ENCODE peak calls at places on chromosomes 5 and 9, in five cellular contexts. X, G, Z, D and P are unnamed samples.

GRCh38 chr9:81635526-81636279 is 53.6 kb downstream of the TLE1 start:
- DNase-seq in X (no peak), D (no peak), Z (no peak), G (no peak), P (no peak)

GRCh38 chr5:168609806-168610482 is 30.8 kb upstream of the PANK3 start:
- DNase-seq in G (no peak), D (no peak), Z (no peak), X (no peak), P (no peak)

GRCh38 chr5:90529939-90530677 is 724 bp upstream of the LYSMD3 start:
- DNase-seq in G (peak; percentile 61), X (peak; percentile 90), Z (peak; percentile 28), D (peak; percentile 82), P (no peak)

GRCh38 chr5:9869616-9870288 is 239.6 kb upstream of the TAS2R1 start:
- DNase-seq in X (peak; percentile 85), G (no peak), D (no peak), Z (no peak), P (no peak)

GRCh38 chr9:136707849-136708517 is 4.4 kb upstream of the DIPK1B start:
- DNase-seq in D (no peak), Z (no peak), G (no peak), X (no peak), P (no peak)

GRCh38 chr5:128765448-128766061 is 199.7 kb upstream of the SLC27A6 start:
- DNase-seq in Z (no peak), D (no peak), G (no peak), X (no peak), P (no peak)

GRCh38 chr9:32251539-32251938 is 132.9 kb upstream of the ACO1 start:
- DNase-seq in Z (no peak), X (peak; percentile 69), G (no peak), D (no peak), P (no peak)

GRCh38 chr5:155004138-155004744 is 9.3 kb upstream of the KIF4B start:
- DNase-seq in Z (no peak), D (no peak), G (no peak), X (peak; percentile 45), P (no peak)

GRCh38 chr5:62182802-62183201 is 123.2 kb upstream of the KIF2A start:
- DNase-seq in D (no peak), X (no peak), Z (no peak), G (no peak), P (no peak)

GRCh38 chr5:127316013-127316412 is 25.4 kb downstream of the MEGF10 start:
- DNase-seq in D (no peak), Z (no peak), X (no peak), G (no peak), P (no peak)

GRCh38 chr5:147464211-147464610 is 45.7 kb downstream of the DPYSL3 start:
- DNase-seq in Z (no peak), X (peak; percentile 77), G (no peak), D (no peak), P (no peak)

GRCh38 chr5:107402881-107403280 is 267.9 kb downstream of the EFNA5 start:
- DNase-seq in X (no peak), Z (no peak), G (peak; percentile 9), D (no peak), P (no peak)

GRCh38 chr5:108184940-108185339 is 197.0 kb downstream of the FBXL17 start:
- DNase-seq in G (no peak), Z (no peak), D (no peak), X (no peak), P (no peak)

GRCh38 chr9:93143830-93144530 is 9.9 kb upstream of the NINJ1 start:
- DNase-seq in G (no peak), X (no peak), Z (no peak), D (no peak), P (no peak)

GRCh38 chr5:61964199-61964598 is 341.8 kb upstream of the KIF2A start:
- DNase-seq in G (no peak), Z (no peak), D (no peak), X (peak; percentile 2), P (no peak)

GRCh38 chr5:97417977-97418376 is 234.9 kb upstream of the RIOK2 start:
- DNase-seq in G (no peak), X (no peak), Z (no peak), D (no peak), P (no peak)

GRCh38 chr5:67267522-67268232 is 71.1 kb upstream of the CD180 start:
- DNase-seq in G (peak; percentile 78), Z (no peak), D (peak; percentile 74), X (no peak), P (no peak)

GRCh38 chr9:109447329-109448076 is 50.6 kb downstream of the PTPN3 start:
- DNase-seq in Z (no peak), G (no peak), D (no peak), X (no peak), P (no peak)

GRCh38 chr9:113661074-113661473 is 197.5 kb downstream of the RGS3 start:
- DNase-seq in X (no peak), Z (no peak), D (no peak), G (no peak), P (no peak)

GRCh38 chr5:17118631-17119030 is 98.8 kb upstream of the BASP1 start:
- DNase-seq in G (no peak), X (peak; percentile 98), D (peak; percentile 73), Z (no peak), P (no peak)

GRCh38 chr9:31153250-31153840 is 1231.1 kb upstream of the ACO1 start:
- DNase-seq in Z (no peak), X (no peak), G (no peak), D (no peak), P (no peak)

GRCh38 chr9:137434498-137435380 is 6.4 kb downstream of the ENTPD8 start:
- DNase-seq in X (no peak), Z (no peak), G (no peak), D (no peak), P (no peak)

GRCh38 chr5:57302164-57302563 is 128.3 kb downstream of the GPBP1 start:
- DNase-seq in Z (no peak), D (no peak), X (peak; percentile 64), G (no peak), P (no peak)

GRCh38 chr9:19127881-19128719 is 808 bp upstream of the PLIN2 start:
- DNase-seq in D (peak; percentile 69), Z (no peak), X (peak; percentile 55), G (peak; percentile 36), P (peak; percentile 18)

GRCh38 chr5:14859980-14860379 is 11.6 kb downstream of the ANKH start:
- DNase-seq in G (no peak), X (no peak), D (no peak), Z (no peak), P (no peak)

GRCh38 chr5:156147251-156147947 is 179.6 kb upstream of the SGCD start:
- DNase-seq in D (no peak), X (peak; percentile 5), Z (no peak), G (no peak), P (no peak)

GRCh38 chr5:33854733-33855151 is 37.0 kb downstream of the ADAMTS12 start:
- DNase-seq in X (peak; percentile 84), D (no peak), G (no peak), Z (no peak), P (no peak)

DNA sequence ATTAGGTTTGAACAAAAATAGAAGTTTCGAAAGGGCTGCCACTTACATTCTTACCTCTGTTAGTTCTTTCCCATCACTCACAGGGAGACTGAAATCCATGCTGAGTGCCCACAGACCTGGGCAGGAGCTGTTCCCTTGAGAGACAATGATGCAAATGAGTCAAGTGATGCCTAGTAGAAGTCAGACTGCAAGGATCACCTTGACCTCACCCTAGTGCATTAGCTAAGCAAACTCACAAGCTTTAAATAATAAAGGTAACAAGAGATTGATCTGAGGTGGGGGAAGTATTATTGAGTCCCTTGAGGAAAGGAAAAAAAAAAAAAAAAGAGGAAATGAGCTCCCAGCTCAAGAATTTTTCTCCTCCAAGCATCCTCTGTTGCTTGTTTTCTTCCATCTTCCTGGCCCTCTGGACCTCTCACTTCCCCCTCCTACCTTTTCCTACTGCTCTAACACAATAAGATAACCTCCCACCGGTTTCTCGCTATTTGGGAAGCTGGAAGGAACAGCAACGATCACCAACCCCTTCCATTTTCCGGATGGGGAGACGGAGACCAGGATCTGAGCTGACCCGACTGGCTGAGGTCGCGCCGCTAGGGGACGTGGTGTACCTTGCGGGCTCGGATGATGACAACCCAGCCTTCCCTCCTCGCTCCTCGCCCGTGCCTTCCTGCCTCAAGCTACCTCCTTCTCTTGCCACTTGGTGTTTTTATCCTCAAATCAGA is 2.0 kb downstream of the LPAR1 start:
- DNase-seq in Z (no peak), D (peak; percentile 84), X (peak; percentile 69), G (peak; percentile 21), P (no peak)
- TF ChIP-seq CTCF in Z (no peak), D (peak; percentile 43), X (peak; percentile 88), G (peak; percentile 24), P (no peak)

GRCh38 chr5:174735498-174736350 is 11.3 kb downstream of the MSX2 start:
- DNase-seq in Z (no peak), D (no peak), G (no peak), X (no peak), P (no peak)
- TF ChIP-seq CTCF in Z (no peak), D (peak; percentile 41), G (no peak), X (peak; percentile 6), P (no peak)

GRCh38 chr5:78373231-78373630 is 12.8 kb downstream of the SCAMP1 start:
- DNase-seq in D (no peak), Z (no peak), X (peak; percentile 6), G (no peak), P (no peak)

GRCh38 chr5:78369680-78370079 is 9.3 kb downstream of the SCAMP1 start:
- DNase-seq in G (no peak), X (no peak), D (no peak), Z (no peak), P (no peak)

GRCh38 chr5:78362220-78362619 is 1.8 kb downstream of the SCAMP1 start:
- DNase-seq in X (no peak), D (no peak), G (no peak), Z (no peak), P (no peak)

GRCh38 chr5:78364005-78364404 is 3.6 kb downstream of the SCAMP1 start:
- DNase-seq in X (no peak), D (no peak), Z (no peak), G (no peak), P (no peak)

DNA sequence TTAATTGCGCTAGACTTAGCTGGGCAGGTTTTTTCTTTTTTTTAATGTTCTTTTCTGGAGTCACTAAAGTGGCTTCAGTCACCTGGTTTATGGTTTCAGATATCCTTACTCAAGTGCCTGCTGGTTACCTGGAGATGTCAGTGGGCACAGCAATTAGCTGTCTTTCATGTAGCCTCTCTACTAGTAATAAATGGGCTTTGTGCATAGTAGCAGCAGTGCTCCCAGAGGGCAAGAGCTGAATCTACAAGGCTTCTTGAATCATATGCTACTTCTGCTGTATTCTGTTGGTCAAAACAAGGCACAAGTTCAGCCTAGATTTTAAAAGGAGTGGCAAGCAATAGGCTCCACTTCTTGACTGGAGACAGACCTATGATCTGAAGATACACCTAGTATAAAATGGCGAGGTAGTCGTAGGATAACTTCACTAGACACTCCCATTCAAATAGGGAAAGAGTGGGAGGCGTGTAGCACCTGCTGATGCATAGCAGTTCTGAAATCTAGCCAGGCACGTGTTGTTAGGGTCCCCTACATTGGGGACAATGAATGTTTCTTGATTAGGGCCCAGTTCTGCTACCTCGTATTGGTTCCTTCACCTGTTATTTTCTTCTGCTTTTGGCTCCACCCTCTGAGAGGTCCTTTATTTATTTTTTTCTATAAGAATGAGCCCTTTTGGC is 7.0 kb downstream of the SCAMP1 start:
- DNase-seq in Z (no peak), X (no peak), G (no peak), D (no peak), P (no peak)
- TF ChIP-seq CTCF in Z (no peak), X (no peak), G (no peak), D (no peak), P (no peak)

DNA sequence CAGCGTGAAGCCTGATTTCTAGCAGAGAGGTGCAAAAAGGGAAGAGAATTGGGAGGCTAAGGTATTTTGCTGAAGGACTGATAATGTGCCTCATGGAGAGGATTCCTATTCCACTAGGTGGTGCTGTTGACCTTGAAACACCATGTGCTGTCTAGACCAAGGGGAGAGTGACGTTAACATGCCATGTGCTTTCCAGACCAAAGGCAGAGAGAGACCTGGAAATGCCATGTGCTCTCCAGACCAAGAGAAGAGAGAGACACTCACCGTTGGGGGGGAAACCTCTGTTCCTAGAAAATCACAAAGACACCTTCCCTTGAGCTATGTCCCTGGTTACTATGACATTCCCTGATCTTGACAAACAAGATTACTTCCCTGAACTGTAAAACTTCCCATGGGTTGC is 286.0 kb upstream of the TUSC1 start:
- DNase-seq in X (peak; percentile 87), Z (no peak), G (no peak), D (no peak), P (no peak)
- TF ChIP-seq CTCF in X (peak; percentile 56), Z (no peak), G (no peak), D (peak; percentile 38), P (no peak)